ENCODE peak calls at places on chromosome 20, in four cellular contexts. One of them, this sample, is unnamed. For H3K9me3, the result is how much of the 10 kb centered on the place peaks cover.

GRCh38 chr20:10132391-10132790 is 86.2 kb upstream of the SNAP25 start:
- DNase-seq in Peyer's patch: no peak
- DNase-seq in aorta: no peak
- DNase-seq in psoas muscle: no peak
- DNase-seq in this sample: no peak

GRCh38 chr20:48329676-48330644 is 497.8 kb downstream of the PREX1 start:
- DNase-seq in Peyer's patch: no peak
- DNase-seq in aorta: no peak
- DNase-seq in psoas muscle: no peak
- DNase-seq in this sample: peak

GRCh38 chr20:50928469-50928868 is 2.8 kb downstream of the ADNP start:
- DNase-seq in Peyer's patch: no peak
- DNase-seq in aorta: no peak
- DNase-seq in psoas muscle: no peak
- DNase-seq in this sample: no peak

GRCh38 chr20:19019734-19020364 is 192.6 kb upstream of the SLC24A3 start:
- DNase-seq in Peyer's patch: no peak
- DNase-seq in aorta: no peak
- DNase-seq in psoas muscle: no peak
- DNase-seq in this sample: no peak

GRCh38 chr20:32067234-32067821 is 15.3 kb downstream of the HCK start:
- DNase-seq in Peyer's patch: no peak
- DNase-seq in aorta: no peak
- DNase-seq in psoas muscle: no peak
- DNase-seq in this sample: no peak

GRCh38 chr20:51767018-51767866 is 948 bp downstream of the ATP9A start:
- DNase-seq in Peyer's patch: peak
- DNase-seq in aorta: peak
- DNase-seq in psoas muscle: peak
- DNase-seq in this sample: peak

GRCh38 chr20:61868466-61869090 is 197.1 kb downstream of the TAF4 start:
- DNase-seq in Peyer's patch: no peak
- DNase-seq in aorta: no peak
- DNase-seq in psoas muscle: no peak
- DNase-seq in this sample: no peak

GRCh38 chr20:23995905-23996666 is 7.5 kb upstream of the GGTLC1 start:
- DNase-seq in Peyer's patch: peak
- DNase-seq in aorta: peak
- DNase-seq in psoas muscle: peak
- DNase-seq in this sample: peak

GRCh38 chr20:1930165-1930564 is 35.0 kb downstream of the SIRPA start:
- DNase-seq in Peyer's patch: no peak
- DNase-seq in aorta: no peak
- DNase-seq in psoas muscle: no peak
- DNase-seq in this sample: no peak

GRCh38 chr20:19098092-19098491 is 114.3 kb upstream of the SLC24A3 start:
- DNase-seq in Peyer's patch: no peak
- DNase-seq in aorta: no peak
- DNase-seq in psoas muscle: no peak
- DNase-seq in this sample: no peak

GRCh38 chr20:43963233-43963632 is 48.6 kb downstream of the TOX2 start:
- DNase-seq in Peyer's patch: no peak
- DNase-seq in aorta: no peak
- DNase-seq in psoas muscle: no peak
- DNase-seq in this sample: peak

GRCh38 chr20:33203444-33203843 is 13.7 kb upstream of the BPIFA3 start:
- DNase-seq in Peyer's patch: no peak
- DNase-seq in aorta: no peak
- DNase-seq in psoas muscle: no peak
- DNase-seq in this sample: no peak

DNA sequence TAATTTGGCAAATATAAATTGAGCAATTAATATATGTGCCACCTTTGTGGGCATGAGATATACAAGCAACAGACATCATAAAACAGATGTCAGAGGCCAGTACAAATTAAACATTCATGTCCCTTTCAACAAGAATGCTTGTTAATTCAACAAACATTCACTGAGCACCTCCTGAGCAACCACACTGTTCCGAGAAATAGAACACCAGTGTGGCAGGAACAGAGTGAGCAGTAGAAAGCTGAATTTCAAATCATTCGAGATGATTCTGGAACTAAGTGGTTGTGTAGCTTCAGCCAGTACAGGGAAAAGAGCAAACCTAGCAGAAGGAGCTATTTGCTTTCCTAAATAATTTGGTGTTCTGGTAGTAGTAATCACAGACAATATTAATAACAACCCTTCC is 227.7 kb downstream of the CBLN4 start:
- DNase-seq in Peyer's patch: no peak
- DNase-seq in aorta: no peak
- DNase-seq in psoas muscle: no peak
- DNase-seq in this sample: no peak
- H3K9me3 ChIP-seq in Peyer's patch: under half
- H3K9me3 ChIP-seq in aorta: under half
- H3K9me3 ChIP-seq in psoas muscle: under half
- H3K9me3 ChIP-seq in this sample: under half

GRCh38 chr20:58485326-58485725 is 29.9 kb downstream of the APCDD1L start:
- DNase-seq in Peyer's patch: no peak
- DNase-seq in aorta: no peak
- DNase-seq in psoas muscle: no peak
- DNase-seq in this sample: no peak
- H3K9me3 ChIP-seq in Peyer's patch: under half
- H3K9me3 ChIP-seq in aorta: under half
- H3K9me3 ChIP-seq in psoas muscle: under half
- H3K9me3 ChIP-seq in this sample: under half

DNA sequence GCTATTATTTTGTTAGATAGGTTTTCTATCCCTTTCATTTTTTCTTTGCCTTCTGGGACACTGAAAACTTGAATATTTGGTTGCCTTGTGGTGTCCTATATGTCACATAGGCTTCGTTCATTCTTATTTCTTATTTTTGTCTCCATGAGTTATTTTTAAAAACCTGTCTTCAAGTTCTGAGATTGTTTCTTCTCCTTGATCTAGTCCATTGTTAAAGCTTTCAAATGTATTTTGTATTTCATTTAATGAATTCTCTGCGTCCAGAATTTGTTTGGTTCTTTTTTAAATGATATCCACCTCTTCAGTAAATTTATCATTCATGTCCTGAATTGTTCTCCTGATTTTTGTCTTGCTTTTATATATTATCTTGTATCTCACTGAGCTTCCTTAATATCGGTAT is 243.2 kb upstream of the BMP2 start:
- DNase-seq in Peyer's patch: no peak
- DNase-seq in aorta: no peak
- DNase-seq in psoas muscle: no peak
- DNase-seq in this sample: no peak
- H3K9me3 ChIP-seq in Peyer's patch: under half
- H3K9me3 ChIP-seq in aorta: under half
- H3K9me3 ChIP-seq in psoas muscle: under half
- H3K9me3 ChIP-seq in this sample: under half

GRCh38 chr20:59611286-59611685 is 6.9 kb downstream of the PHACTR3 start:
- DNase-seq in Peyer's patch: no peak
- DNase-seq in aorta: no peak
- DNase-seq in psoas muscle: no peak
- DNase-seq in this sample: no peak

GRCh38 chr20:59616306-59616705 is 12.0 kb downstream of the PHACTR3 start:
- DNase-seq in Peyer's patch: no peak
- DNase-seq in aorta: no peak
- DNase-seq in psoas muscle: no peak
- DNase-seq in this sample: no peak

GRCh38 chr20:59618131-59618530 is 13.8 kb downstream of the PHACTR3 start:
- DNase-seq in Peyer's patch: no peak
- DNase-seq in aorta: no peak
- DNase-seq in psoas muscle: no peak
- DNase-seq in this sample: no peak

GRCh38 chr20:59608871-59609270 is 4.5 kb downstream of the PHACTR3 start:
- DNase-seq in Peyer's patch: no peak
- DNase-seq in aorta: no peak
- DNase-seq in psoas muscle: no peak
- DNase-seq in this sample: no peak

DNA sequence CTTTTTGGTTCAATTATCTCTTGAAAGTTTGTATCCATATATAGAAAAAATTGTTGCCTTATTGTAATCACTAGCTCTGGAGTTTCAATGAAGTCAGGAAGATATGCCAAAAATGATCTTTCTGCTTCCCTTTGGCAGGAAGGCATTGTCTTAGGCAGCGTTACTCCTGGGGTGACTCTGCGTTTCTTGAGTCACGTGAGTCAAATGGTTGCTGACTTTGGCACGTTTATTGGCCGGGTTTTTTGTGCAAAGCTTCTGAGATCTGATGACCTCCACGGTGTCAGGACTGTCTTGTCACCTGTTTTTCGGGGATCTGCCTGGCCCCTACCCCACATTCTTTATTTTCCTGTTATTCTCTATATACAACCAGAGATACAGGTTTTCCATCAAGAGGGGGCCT is 10.4 kb downstream of the PHACTR3 start:
- DNase-seq in Peyer's patch: no peak
- DNase-seq in aorta: no peak
- DNase-seq in psoas muscle: no peak
- DNase-seq in this sample: no peak
- H3K9me3 ChIP-seq in Peyer's patch: under half
- H3K9me3 ChIP-seq in aorta: under half
- H3K9me3 ChIP-seq in psoas muscle: under half
- H3K9me3 ChIP-seq in this sample: under half

DNA sequence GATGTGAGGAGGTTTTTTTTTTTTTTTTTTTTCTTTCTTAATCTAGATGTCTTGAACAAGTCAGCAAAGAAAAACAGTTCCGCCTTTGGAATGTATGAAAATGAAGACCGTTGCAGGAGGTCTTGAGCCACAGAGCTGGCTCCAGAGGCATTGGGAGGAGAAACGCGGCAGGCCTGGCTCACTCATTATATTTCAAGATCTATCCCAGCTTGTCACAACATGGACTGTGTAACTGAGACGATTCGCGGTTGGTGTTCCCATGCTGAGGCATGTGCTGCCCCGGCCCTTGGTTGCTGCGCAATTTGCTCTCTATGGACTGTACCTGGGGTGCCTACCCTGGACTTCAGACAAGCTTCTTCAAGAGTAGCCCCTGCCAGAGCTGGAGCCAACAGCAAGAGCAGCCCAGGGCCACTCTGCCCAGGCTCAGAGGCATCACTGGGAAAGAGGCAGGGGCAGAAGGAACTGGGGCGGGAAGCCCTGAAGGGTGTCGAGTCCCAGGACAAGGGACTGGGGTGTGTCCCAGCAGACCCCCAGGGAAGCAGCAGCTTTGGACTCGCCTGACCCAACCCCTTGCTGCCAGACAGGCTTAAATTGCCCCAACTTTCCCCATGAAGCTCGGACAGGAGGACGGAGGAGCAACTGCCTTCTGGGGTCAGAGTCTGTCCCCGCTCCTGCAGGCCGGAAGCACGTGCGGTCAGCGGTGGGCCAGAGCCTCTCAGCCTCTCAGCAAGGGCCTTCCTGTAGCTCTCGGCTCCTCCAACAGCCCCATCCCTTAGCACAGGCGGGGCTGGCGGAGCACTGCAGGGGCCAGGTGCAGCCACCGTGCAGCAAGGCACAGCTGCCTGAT is 32.2 kb upstream of the STX16 start:
- DNase-seq in Peyer's patch: no peak
- DNase-seq in aorta: no peak
- DNase-seq in psoas muscle: no peak
- DNase-seq in this sample: no peak
- H3K9me3 ChIP-seq in Peyer's patch: under half
- H3K9me3 ChIP-seq in aorta: under half
- H3K9me3 ChIP-seq in psoas muscle: under half
- H3K9me3 ChIP-seq in this sample: under half

This sample was measured in upper lobe of right lung.